ENCODE peak calls at places on chromosomes 12 and 14, in eight cellular contexts. L is tibial artery; X is keratinocyte; U is tibial nerve; Q is breast epithelium; I is PC-3; M is CD8-positive, alpha-beta T cell; P is lower lobe of right lung. W is an unnamed sample.

GRCh38 chr14:28766505-28767238 is at the start of gene FOXG1:
- DNase-seq in Q (no peak), L (no peak), X (no peak), P (peak; percentile 12), U (no peak), M (no peak), I (no peak), W (no peak)

GRCh38 chr12:109844983-109845841 is 12.0 kb upstream of the TRPV4 start:
- DNase-seq in P (peak; percentile 94), M (peak; percentile 92), L (peak; percentile 72), U (peak; percentile 74), X (no peak), Q (peak; percentile 71), I (peak; percentile 93), W (peak; percentile 27)

GRCh38 chr14:104891664-104892500 is 26.8 kb downstream of the CEP170B start:
- DNase-seq in Q (no peak), U (no peak), I (no peak), X (no peak), P (peak; percentile 39), L (no peak), M (no peak), W (peak; percentile 60)

GRCh38 chr12:95815635-95816212 is 25.2 kb upstream of the NTN4 start:
- DNase-seq in X (no peak), M (no peak), Q (no peak), U (no peak), L (no peak), I (peak; percentile 56), P (no peak), W (no peak)

GRCh38 chr14:73245401-73246325 is 8.4 kb downstream of the PAPLN start:
- DNase-seq in U (no peak), L (peak; percentile 54), I (no peak), Q (no peak), M (peak; percentile 67), P (peak; percentile 80), X (no peak), W (no peak)

GRCh38 chr14:36035675-36036074 is 140.8 kb downstream of the PTCSC3 start:
- DNase-seq in X (no peak), I (no peak), Q (no peak), P (no peak), L (no peak), M (no peak), U (no peak), W (no peak)

GRCh38 chr14:95480109-95480886 is 36.2 kb downstream of the SYNE3 start:
- DNase-seq in Q (no peak), P (no peak), I (peak; percentile 58), L (peak; percentile 92), M (no peak), X (no peak), U (peak; percentile 75), W (no peak)

GRCh38 chr14:92615451-92615850 is 101.9 kb downstream of the RIN3 start:
- DNase-seq in P (no peak), U (no peak), Q (no peak), L (no peak), I (peak; percentile 22), M (peak; percentile 89), X (no peak), W (no peak)

GRCh38 chr12:106973545-106973944 is 13.4 kb downstream of the MTERF2 start:
- DNase-seq in Q (no peak), M (no peak), L (no peak), I (no peak), X (no peak), U (no peak), P (no peak), W (no peak)

GRCh38 chr14:76719664-76720063 is 41.6 kb upstream of the VASH1 start:
- DNase-seq in P (no peak), U (no peak), L (no peak), M (no peak), X (no peak), I (no peak), Q (no peak), W (no peak)

DNA sequence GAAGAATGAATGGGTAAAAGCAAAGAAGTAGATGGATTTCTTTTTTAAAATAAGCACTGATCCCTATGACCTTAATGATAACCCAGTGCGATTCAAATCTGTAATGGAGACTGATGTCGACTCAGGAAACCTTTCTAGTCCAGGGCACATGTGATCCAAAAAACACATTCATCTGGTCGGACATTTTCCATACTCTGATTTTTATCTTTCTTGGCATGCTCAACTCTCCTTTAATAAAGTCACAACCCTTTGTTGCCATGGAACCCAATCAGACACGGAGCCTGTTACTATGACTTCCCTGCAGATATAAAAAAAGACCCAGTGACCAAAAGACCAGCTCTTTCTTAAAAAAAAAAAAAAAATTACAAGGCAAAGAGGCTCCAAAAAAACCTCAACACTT is 27.9 kb downstream of the TMCC3 start:
- DNase-seq in X (no peak), P (no peak), L (no peak), Q (no peak), M (no peak), I (peak; percentile 51), U (no peak), W (no peak)
- H3K4me1 ChIP-seq in X (peaks cover 54% of the 10 kb centered on the region), P (peaks cover 21% of the 10 kb centered on the region), L (no peaks in the 10 kb centered on the region), Q (no peaks in the 10 kb centered on the region), M (no peaks in the 10 kb centered on the region), I (peaks cover 52% of the 10 kb centered on the region), U (no peaks in the 10 kb centered on the region), W (peaks cover 14% of the 10 kb centered on the region)

DNA sequence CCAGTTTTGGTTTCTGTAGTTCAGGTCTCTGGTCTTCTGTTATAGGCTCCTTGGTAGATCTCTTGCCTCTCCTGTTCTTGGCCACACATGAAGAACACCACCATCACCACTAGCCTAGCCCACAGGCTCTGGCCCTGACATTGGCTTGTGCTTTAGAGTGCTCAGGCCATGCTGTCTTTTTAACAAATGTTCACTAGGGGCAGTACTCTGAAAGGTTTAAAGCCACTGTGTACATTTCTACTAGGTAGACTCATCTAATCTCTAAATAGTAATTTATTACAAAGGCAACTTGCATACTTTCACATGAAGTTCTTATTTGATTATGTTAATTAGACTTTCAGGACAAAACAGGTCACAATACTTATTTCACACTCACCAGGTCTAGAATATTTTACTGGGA is 38.3 kb downstream of the PDE6H start:
- DNase-seq in Q (no peak), P (no peak), U (no peak), X (no peak), M (no peak), I (peak; percentile 29), L (no peak), W (no peak)
- TF ChIP-seq CTCF in Q (no peak), P (no peak), U (no peak), X (no peak), M (no peak), I (peak; percentile 36), L (no peak), W (no peak)

GRCh38 chr14:68243441-68244010 is 423.9 kb downstream of the RAD51B start:
- DNase-seq in I (no peak), M (no peak), X (no peak), L (no peak), P (no peak), U (no peak), Q (no peak), W (no peak)

GRCh38 chr14:68245146-68246073 is 425.8 kb downstream of the RAD51B start:
- DNase-seq in P (no peak), Q (no peak), M (no peak), L (no peak), X (peak; percentile 41), U (no peak), I (no peak), W (no peak)

GRCh38 chr14:68246074-68246980 is 426.7 kb downstream of the RAD51B start:
- DNase-seq in X (no peak), Q (no peak), I (peak; percentile 48), U (no peak), P (no peak), L (no peak), M (no peak), W (no peak)

GRCh38 chr14:68241862-68242490 is 422.4 kb downstream of the RAD51B start:
- DNase-seq in U (no peak), X (no peak), Q (no peak), P (no peak), I (no peak), M (no peak), L (no peak), W (no peak)

DNA sequence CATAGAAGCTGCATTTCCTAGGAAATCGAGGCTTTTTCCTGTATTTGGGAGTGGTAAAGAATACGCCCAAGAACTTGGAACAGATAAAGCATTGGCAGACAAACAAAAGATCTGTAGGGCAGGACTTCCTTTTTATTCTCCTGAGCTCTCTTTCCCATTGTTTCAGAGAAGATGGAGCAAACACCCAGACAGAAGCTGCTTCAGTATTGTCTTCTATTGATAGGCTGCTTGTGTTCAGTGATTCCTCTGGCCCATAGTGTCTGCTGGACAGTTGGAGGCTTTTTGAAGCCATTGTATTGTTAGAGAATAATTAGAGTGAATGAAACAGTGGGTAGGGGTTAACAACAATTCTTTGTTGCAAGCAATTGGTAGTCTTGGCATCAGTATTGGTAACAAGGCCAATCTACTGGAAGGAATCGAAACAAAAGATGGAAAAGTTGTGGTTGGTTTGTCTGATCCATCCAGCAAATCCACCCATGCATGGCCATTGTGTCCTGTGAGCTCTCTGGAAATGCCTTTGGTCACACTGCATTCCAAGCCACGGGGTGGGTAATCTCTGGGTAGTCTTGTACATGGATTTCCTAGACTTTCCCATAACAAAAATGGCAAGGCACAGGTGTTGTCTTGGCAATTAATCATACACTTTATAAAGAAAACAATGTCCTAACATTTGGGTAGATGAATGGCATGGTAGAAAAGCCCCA is 424.8 kb downstream of the RAD51B start:
- DNase-seq in L (no peak), M (no peak), I (no peak), X (no peak), P (no peak), U (no peak), Q (no peak), W (no peak)
- H3K27ac ChIP-seq in L (peak overlapping the region; percentile 87), M (no peak overlapping the region), I (no peak overlapping the region), X (no peak overlapping the region), P (peak overlapping the region; percentile 68), U (peak overlapping the region; percentile 81), Q (peak overlapping the region; percentile 92), W (peak overlapping the region; percentile 91)

GRCh38 chr14:33402604-33403003 is 463.9 kb downstream of the NPAS3 start:
- DNase-seq in U (no peak), P (peak; percentile 70), I (no peak), X (no peak), Q (no peak), M (no peak), L (no peak), W (no peak)
- H3K4me1 ChIP-seq in U (no peaks in the 10 kb centered on the region), P (peaks cover 11% of the 10 kb centered on the region), I (peaks cover 17% of the 10 kb centered on the region), X (no peaks in the 10 kb centered on the region), Q (no peaks in the 10 kb centered on the region), M (no peaks in the 10 kb centered on the region), L (no peaks in the 10 kb centered on the region), W (no peaks in the 10 kb centered on the region)